ENCODE peak calls at places on chromosomes 4 and X, in nine cellular contexts. One of them, this sample, is unnamed.

GRCh38 chr4:113745724-113746123 is 15.8 kb downstream of the CAMK2D start:
- DNase-seq in epithelial cell of esophagus: no peak
- DNase-seq in left ventricle myocardium inferior: no peak
- DNase-seq in Peyer's patch: no peak
- DNase-seq in choroid plexus epithelial cell: no peak
- DNase-seq in brain microvascular endothelial cell: no peak
- DNase-seq in mucosa of descending colon: no peak
- DNase-seq in HCT116: no peak
- DNase-seq in WERI-Rb-1: no peak
- DNase-seq in this sample: no peak

GRCh38 chr4:6918345-6918744 is 8.7 kb downstream of the TBC1D14 start:
- DNase-seq in epithelial cell of esophagus: no peak
- DNase-seq in left ventricle myocardium inferior: no peak
- DNase-seq in Peyer's patch: no peak
- DNase-seq in choroid plexus epithelial cell: no peak
- DNase-seq in brain microvascular endothelial cell: no peak
- DNase-seq in mucosa of descending colon: peak; percentile 47
- DNase-seq in HCT116: no peak
- DNase-seq in WERI-Rb-1: no peak
- DNase-seq in this sample: no peak

GRCh38 chr4:10761903-10762302 is 77.3 kb upstream of the CLNK start:
- DNase-seq in epithelial cell of esophagus: no peak
- DNase-seq in left ventricle myocardium inferior: no peak
- DNase-seq in Peyer's patch: no peak
- DNase-seq in choroid plexus epithelial cell: no peak
- DNase-seq in brain microvascular endothelial cell: no peak
- DNase-seq in mucosa of descending colon: no peak
- DNase-seq in HCT116: no peak
- DNase-seq in WERI-Rb-1: no peak
- DNase-seq in this sample: no peak

GRCh38 chr4:70240192-70240591 is 2.2 kb upstream of the CSN3 start:
- DNase-seq in epithelial cell of esophagus: no peak
- DNase-seq in left ventricle myocardium inferior: no peak
- DNase-seq in Peyer's patch: no peak
- DNase-seq in choroid plexus epithelial cell: peak; percentile 30
- DNase-seq in brain microvascular endothelial cell: peak; percentile 11
- DNase-seq in mucosa of descending colon: no peak
- DNase-seq in HCT116: no peak
- DNase-seq in WERI-Rb-1: no peak
- DNase-seq in this sample: no peak

GRCh38 chrX:8748855-8749254 is 16.9 kb upstream of the ANOS1 start:
- DNase-seq in epithelial cell of esophagus: peak; percentile 52
- DNase-seq in left ventricle myocardium inferior: no peak
- DNase-seq in Peyer's patch: no peak
- DNase-seq in choroid plexus epithelial cell: peak; percentile 63
- DNase-seq in brain microvascular endothelial cell: peak; percentile 22
- DNase-seq in mucosa of descending colon: no peak
- DNase-seq in HCT116: no peak
- DNase-seq in WERI-Rb-1: no peak
- DNase-seq in this sample: no peak

GRCh38 chrX:133185938-133186337 is 32.2 kb downstream of the TFDP3 start:
- DNase-seq in epithelial cell of esophagus: peak; percentile 85
- DNase-seq in left ventricle myocardium inferior: no peak
- DNase-seq in Peyer's patch: no peak
- DNase-seq in choroid plexus epithelial cell: no peak
- DNase-seq in brain microvascular endothelial cell: no peak
- DNase-seq in mucosa of descending colon: no peak
- DNase-seq in HCT116: peak; percentile 77
- DNase-seq in WERI-Rb-1: no peak
- DNase-seq in this sample: no peak

GRCh38 chrX:101427954-101428353 is 19.9 kb downstream of the HNRNPH2 start:
- DNase-seq in epithelial cell of esophagus: no peak
- DNase-seq in left ventricle myocardium inferior: no peak
- DNase-seq in Peyer's patch: no peak
- DNase-seq in choroid plexus epithelial cell: no peak
- DNase-seq in brain microvascular endothelial cell: no peak
- DNase-seq in mucosa of descending colon: no peak
- DNase-seq in HCT116: no peak
- DNase-seq in WERI-Rb-1: no peak
- DNase-seq in this sample: no peak

GRCh38 chr4:140266958-140267568 is 106.4 kb upstream of the SCOC start:
- DNase-seq in epithelial cell of esophagus: no peak
- DNase-seq in left ventricle myocardium inferior: no peak
- DNase-seq in Peyer's patch: no peak
- DNase-seq in choroid plexus epithelial cell: peak; percentile 93
- DNase-seq in brain microvascular endothelial cell: peak; percentile 86
- DNase-seq in mucosa of descending colon: no peak
- DNase-seq in HCT116: no peak
- DNase-seq in WERI-Rb-1: no peak
- DNase-seq in this sample: no peak

GRCh38 chrX:106894392-106894909 is 8.7 kb downstream of the RIPPLY1 start:
- DNase-seq in epithelial cell of esophagus: peak; percentile 69
- DNase-seq in left ventricle myocardium inferior: no peak
- DNase-seq in Peyer's patch: no peak
- DNase-seq in choroid plexus epithelial cell: peak; percentile 85
- DNase-seq in brain microvascular endothelial cell: peak; percentile 60
- DNase-seq in mucosa of descending colon: no peak
- DNase-seq in HCT116: peak; percentile 63
- DNase-seq in WERI-Rb-1: peak; percentile 68
- DNase-seq in this sample: peak; percentile 28

GRCh38 chrX:52574416-52575275 is 57.8 kb upstream of the XAGE1B start:
- DNase-seq in epithelial cell of esophagus: peak; percentile 53
- DNase-seq in left ventricle myocardium inferior: no peak
- DNase-seq in Peyer's patch: no peak
- DNase-seq in choroid plexus epithelial cell: peak; percentile 75
- DNase-seq in brain microvascular endothelial cell: peak; percentile 36
- DNase-seq in mucosa of descending colon: no peak
- DNase-seq in HCT116: peak; percentile 22
- DNase-seq in WERI-Rb-1: peak; percentile 23
- DNase-seq in this sample: peak; percentile 24

GRCh38 chr4:114729339-114729738 is 130.7 kb downstream of the UGT8 start:
- DNase-seq in epithelial cell of esophagus: no peak
- DNase-seq in left ventricle myocardium inferior: no peak
- DNase-seq in Peyer's patch: no peak
- DNase-seq in choroid plexus epithelial cell: no peak
- DNase-seq in brain microvascular endothelial cell: no peak
- DNase-seq in mucosa of descending colon: no peak
- DNase-seq in HCT116: no peak
- DNase-seq in WERI-Rb-1: no peak
- DNase-seq in this sample: no peak

GRCh38 chrX:56764153-56764974 is 35.3 kb downstream of the NBDY start:
- DNase-seq in epithelial cell of esophagus: peak; percentile 61
- DNase-seq in left ventricle myocardium inferior: no peak
- DNase-seq in Peyer's patch: peak; percentile 77
- DNase-seq in choroid plexus epithelial cell: peak; percentile 82
- DNase-seq in brain microvascular endothelial cell: peak; percentile 48
- DNase-seq in mucosa of descending colon: peak; percentile 83
- DNase-seq in HCT116: peak; percentile 19
- DNase-seq in WERI-Rb-1: peak; percentile 72
- DNase-seq in this sample: peak; percentile 71

GRCh38 chr4:101782546-101782945 is 8.0 kb upstream of the BANK1 start:
- DNase-seq in epithelial cell of esophagus: peak; percentile 55
- DNase-seq in left ventricle myocardium inferior: no peak
- DNase-seq in Peyer's patch: no peak
- DNase-seq in choroid plexus epithelial cell: peak; percentile 21
- DNase-seq in brain microvascular endothelial cell: no peak
- DNase-seq in mucosa of descending colon: no peak
- DNase-seq in HCT116: no peak
- DNase-seq in WERI-Rb-1: peak; percentile 30
- DNase-seq in this sample: no peak

GRCh38 chr4:145003675-145004074 is 94.3 kb downstream of the ANAPC10 start:
- DNase-seq in epithelial cell of esophagus: peak; percentile 60
- DNase-seq in left ventricle myocardium inferior: no peak
- DNase-seq in Peyer's patch: no peak
- DNase-seq in choroid plexus epithelial cell: no peak
- DNase-seq in brain microvascular endothelial cell: no peak
- DNase-seq in mucosa of descending colon: no peak
- DNase-seq in HCT116: no peak
- DNase-seq in WERI-Rb-1: no peak
- DNase-seq in this sample: no peak

GRCh38 chr4:133802741-133803140 is 398.8 kb downstream of the PABPC4L start:
- DNase-seq in epithelial cell of esophagus: peak; percentile 2
- DNase-seq in left ventricle myocardium inferior: no peak
- DNase-seq in Peyer's patch: no peak
- DNase-seq in choroid plexus epithelial cell: peak; percentile 58
- DNase-seq in brain microvascular endothelial cell: peak; percentile 26
- DNase-seq in mucosa of descending colon: no peak
- DNase-seq in HCT116: no peak
- DNase-seq in WERI-Rb-1: no peak
- DNase-seq in this sample: no peak

GRCh38 chr4:37970702-37971101 is 10.5 kb downstream of the PTTG2 start:
- DNase-seq in epithelial cell of esophagus: peak; percentile 88
- DNase-seq in left ventricle myocardium inferior: peak; percentile 72
- DNase-seq in Peyer's patch: peak; percentile 59
- DNase-seq in choroid plexus epithelial cell: peak; percentile 60
- DNase-seq in brain microvascular endothelial cell: peak; percentile 43
- DNase-seq in mucosa of descending colon: peak; percentile 84
- DNase-seq in HCT116: peak; percentile 21
- DNase-seq in WERI-Rb-1: peak; percentile 60
- DNase-seq in this sample: no peak

GRCh38 chrX:103727115-103727514 is 16.4 kb downstream of the TMEM31 start:
- DNase-seq in epithelial cell of esophagus: no peak
- DNase-seq in left ventricle myocardium inferior: no peak
- DNase-seq in Peyer's patch: no peak
- DNase-seq in choroid plexus epithelial cell: no peak
- DNase-seq in brain microvascular endothelial cell: no peak
- DNase-seq in mucosa of descending colon: no peak
- DNase-seq in HCT116: no peak
- DNase-seq in WERI-Rb-1: no peak
- DNase-seq in this sample: no peak

GRCh38 chr4:4995103-4995761 is 24.0 kb downstream of the CYTL1 start:
- DNase-seq in epithelial cell of esophagus: peak; percentile 63
- DNase-seq in left ventricle myocardium inferior: peak; percentile 67
- DNase-seq in Peyer's patch: peak; percentile 37
- DNase-seq in choroid plexus epithelial cell: peak; percentile 67
- DNase-seq in brain microvascular endothelial cell: peak; percentile 44
- DNase-seq in mucosa of descending colon: no peak
- DNase-seq in HCT116: peak; percentile 54
- DNase-seq in WERI-Rb-1: peak; percentile 86
- DNase-seq in this sample: no peak

DNA sequence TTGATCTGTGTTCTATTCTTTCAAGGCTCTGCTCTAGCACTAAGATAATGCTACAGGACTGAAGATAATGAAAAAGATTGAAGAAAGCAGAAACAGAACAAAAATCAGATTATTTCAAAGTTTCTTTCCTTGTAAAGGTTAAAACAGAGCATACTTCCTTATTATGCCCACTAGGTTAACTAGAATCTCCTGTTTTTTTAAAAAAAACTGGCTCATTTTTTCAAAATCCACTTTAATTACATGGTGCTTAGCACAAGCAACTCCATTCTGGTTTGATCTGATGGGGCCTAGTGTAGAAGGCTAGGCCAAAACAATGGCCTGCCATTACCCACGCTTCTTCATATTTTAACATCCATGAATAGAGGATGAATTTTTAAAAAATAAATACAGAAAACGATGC is 1.2 kb upstream of the UBA6 start:
- DNase-seq in epithelial cell of esophagus: no peak
- DNase-seq in left ventricle myocardium inferior: no peak
- DNase-seq in Peyer's patch: no peak
- DNase-seq in choroid plexus epithelial cell: no peak
- DNase-seq in brain microvascular endothelial cell: no peak
- DNase-seq in mucosa of descending colon: no peak
- DNase-seq in HCT116: no peak
- DNase-seq in WERI-Rb-1: no peak
- DNase-seq in this sample: no peak
- H3K4me3 ChIP-seq in epithelial cell of esophagus: peak overlapping the region; percentile 83
- H3K4me3 ChIP-seq in left ventricle myocardium inferior: peak overlapping the region; percentile 89
- H3K4me3 ChIP-seq in Peyer's patch: no peak overlapping the region
- H3K4me3 ChIP-seq in choroid plexus epithelial cell: no peak overlapping the region
- H3K4me3 ChIP-seq in brain microvascular endothelial cell: peak overlapping the region; percentile 82
- H3K4me3 ChIP-seq in mucosa of descending colon: no peak overlapping the region
- H3K4me3 ChIP-seq in HCT116: peak overlapping the region; percentile 92
- H3K4me3 ChIP-seq in WERI-Rb-1: no peak overlapping the region
- H3K4me3 ChIP-seq in this sample: no peak overlapping the region

DNA sequence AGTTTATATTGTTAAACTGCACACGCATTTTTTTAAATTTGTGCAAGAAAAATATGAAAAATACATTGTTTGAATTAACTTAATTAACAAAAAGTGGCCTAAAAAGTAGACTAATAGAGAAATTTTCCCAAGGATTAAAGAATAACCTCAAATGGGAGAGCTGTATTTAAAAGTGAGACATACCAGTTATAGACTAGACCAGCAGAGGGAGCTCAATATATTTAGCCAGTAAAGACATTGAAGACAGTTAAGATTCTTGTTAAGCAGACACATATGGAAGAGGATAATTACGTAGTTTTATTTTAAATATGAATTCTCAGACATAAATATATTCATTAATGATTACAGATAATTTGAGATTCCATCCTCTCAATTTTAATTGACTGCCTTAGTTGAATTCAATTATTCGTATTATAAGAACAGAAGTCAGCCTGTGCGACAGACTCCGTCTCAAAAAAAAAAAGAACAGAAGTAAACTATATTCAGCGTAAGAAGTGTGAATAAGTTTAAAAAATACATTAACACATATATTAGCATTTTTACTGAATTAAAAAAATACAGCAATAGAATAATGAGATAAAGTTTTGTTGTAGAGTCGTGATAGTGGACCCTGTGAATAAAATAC is 64.8 kb downstream of the GLRA3 start:
- DNase-seq in epithelial cell of esophagus: peak; percentile 59
- DNase-seq in left ventricle myocardium inferior: no peak
- DNase-seq in Peyer's patch: no peak
- DNase-seq in choroid plexus epithelial cell: peak; percentile 81
- DNase-seq in brain microvascular endothelial cell: no peak
- DNase-seq in mucosa of descending colon: no peak
- DNase-seq in HCT116: peak; percentile 40
- DNase-seq in WERI-Rb-1: no peak
- DNase-seq in this sample: peak; percentile 28
- TF ChIP-seq CTCF in epithelial cell of esophagus: peak; percentile 60
- TF ChIP-seq CTCF in left ventricle myocardium inferior: peak; percentile 62
- TF ChIP-seq CTCF in Peyer's patch: peak; percentile 37
- TF ChIP-seq CTCF in choroid plexus epithelial cell: peak; percentile 63
- TF ChIP-seq CTCF in brain microvascular endothelial cell: peak; percentile 50
- TF ChIP-seq CTCF in mucosa of descending colon: no peak
- TF ChIP-seq CTCF in HCT116: peak; percentile 55
- TF ChIP-seq CTCF in WERI-Rb-1: peak; percentile 34
- TF ChIP-seq CTCF in this sample: peak; percentile 52

DNA sequence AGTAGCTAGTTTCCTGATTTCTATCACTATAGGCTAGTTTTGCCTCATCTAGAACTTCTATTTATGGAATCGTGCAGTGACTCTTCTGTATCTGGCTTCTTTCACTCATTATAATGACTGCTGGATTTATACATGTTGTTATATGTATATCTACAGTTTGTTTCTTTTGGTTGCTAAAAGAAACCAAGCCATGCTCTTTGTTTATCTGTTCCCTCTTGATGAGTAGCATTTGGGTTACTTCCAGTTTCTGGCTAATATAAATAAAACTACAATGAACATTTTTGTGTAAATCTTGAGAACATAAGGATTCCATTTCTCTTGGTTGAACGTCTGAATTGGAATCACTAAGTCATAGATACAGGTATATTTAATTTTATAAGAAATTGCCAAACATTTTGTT is 73.9 kb downstream of the ARHGAP24 start:
- DNase-seq in epithelial cell of esophagus: no peak
- DNase-seq in left ventricle myocardium inferior: no peak
- DNase-seq in Peyer's patch: no peak
- DNase-seq in choroid plexus epithelial cell: peak; percentile 27
- DNase-seq in brain microvascular endothelial cell: no peak
- DNase-seq in mucosa of descending colon: no peak
- DNase-seq in HCT116: no peak
- DNase-seq in WERI-Rb-1: no peak
- DNase-seq in this sample: no peak
- H3K4me3 ChIP-seq in epithelial cell of esophagus: no peak overlapping the region
- H3K4me3 ChIP-seq in left ventricle myocardium inferior: no peak overlapping the region
- H3K4me3 ChIP-seq in Peyer's patch: no peak overlapping the region
- H3K4me3 ChIP-seq in choroid plexus epithelial cell: no peak overlapping the region
- H3K4me3 ChIP-seq in brain microvascular endothelial cell: no peak overlapping the region
- H3K4me3 ChIP-seq in mucosa of descending colon: no peak overlapping the region
- H3K4me3 ChIP-seq in HCT116: no peak overlapping the region
- H3K4me3 ChIP-seq in WERI-Rb-1: no peak overlapping the region
- H3K4me3 ChIP-seq in this sample: no peak overlapping the region

GRCh38 chrX:122703762-122704161 is 480.3 kb upstream of the GRIA3 start:
- DNase-seq in epithelial cell of esophagus: peak; percentile 21
- DNase-seq in left ventricle myocardium inferior: no peak
- DNase-seq in Peyer's patch: no peak
- DNase-seq in choroid plexus epithelial cell: peak; percentile 3
- DNase-seq in brain microvascular endothelial cell: no peak
- DNase-seq in mucosa of descending colon: no peak
- DNase-seq in HCT116: no peak
- DNase-seq in WERI-Rb-1: no peak
- DNase-seq in this sample: no peak
- TF ChIP-seq CTCF in epithelial cell of esophagus: peak; percentile 30
- TF ChIP-seq CTCF in left ventricle myocardium inferior: no peak
- TF ChIP-seq CTCF in Peyer's patch: no peak
- TF ChIP-seq CTCF in choroid plexus epithelial cell: peak; percentile 13
- TF ChIP-seq CTCF in brain microvascular endothelial cell: peak; percentile 20
- TF ChIP-seq CTCF in mucosa of descending colon: no peak
- TF ChIP-seq CTCF in HCT116: no peak
- TF ChIP-seq CTCF in WERI-Rb-1: no peak
- TF ChIP-seq CTCF in this sample: peak; percentile 69

This sample was measured in AG09309.